ENCODE peak calls at places on chromosomes 5 and 9, in ten cellular contexts. One of them, this sample, is unnamed.

GRCh38 chr9:27535701-27536118 is 6.1 kb upstream of the MOB3B start:
- DNase-seq in transverse colon: no peak
- DNase-seq in psoas muscle: no peak
- DNase-seq in substantia nigra: peak
- DNase-seq in spleen: no peak
- DNase-seq in CD8-positive, alpha-beta memory T cell: no peak
- DNase-seq in CD8-positive, alpha-beta T cell: no peak
- DNase-seq in GM23338: peak
- DNase-seq in thoracic aorta: no peak
- DNase-seq in tibial artery: no peak
- DNase-seq in this sample: no peak

GRCh38 chr9:86079421-86080111 is 19.8 kb downstream of the GOLM1 start:
- DNase-seq in transverse colon: no peak
- DNase-seq in psoas muscle: no peak
- DNase-seq in substantia nigra: no peak
- DNase-seq in spleen: no peak
- DNase-seq in CD8-positive, alpha-beta memory T cell: no peak
- DNase-seq in CD8-positive, alpha-beta T cell: no peak
- DNase-seq in GM23338: no peak
- DNase-seq in thoracic aorta: no peak
- DNase-seq in tibial artery: no peak
- DNase-seq in this sample: no peak

GRCh38 chr5:137666109-137666850 is 69.6 kb downstream of the KLHL3 start:
- DNase-seq in transverse colon: no peak
- DNase-seq in psoas muscle: no peak
- DNase-seq in substantia nigra: no peak
- DNase-seq in spleen: no peak
- DNase-seq in CD8-positive, alpha-beta memory T cell: no peak
- DNase-seq in CD8-positive, alpha-beta T cell: peak
- DNase-seq in GM23338: no peak
- DNase-seq in thoracic aorta: no peak
- DNase-seq in tibial artery: no peak
- DNase-seq in this sample: peak

GRCh38 chr5:142017832-142018427 is 5.1 kb upstream of the GNPDA1 start:
- DNase-seq in transverse colon: no peak
- DNase-seq in psoas muscle: no peak
- DNase-seq in substantia nigra: no peak
- DNase-seq in spleen: no peak
- DNase-seq in CD8-positive, alpha-beta memory T cell: no peak
- DNase-seq in CD8-positive, alpha-beta T cell: no peak
- DNase-seq in GM23338: no peak
- DNase-seq in thoracic aorta: no peak
- DNase-seq in tibial artery: no peak
- DNase-seq in this sample: no peak

GRCh38 chr5:9313751-9314150 is 232.1 kb downstream of the SEMA5A start:
- DNase-seq in transverse colon: no peak
- DNase-seq in psoas muscle: no peak
- DNase-seq in substantia nigra: no peak
- DNase-seq in spleen: no peak
- DNase-seq in CD8-positive, alpha-beta memory T cell: no peak
- DNase-seq in CD8-positive, alpha-beta T cell: no peak
- DNase-seq in GM23338: peak
- DNase-seq in thoracic aorta: no peak
- DNase-seq in tibial artery: no peak
- DNase-seq in this sample: no peak

GRCh38 chr9:32899181-32899580 is 102.2 kb downstream of the APTX start:
- DNase-seq in transverse colon: no peak
- DNase-seq in psoas muscle: no peak
- DNase-seq in substantia nigra: no peak
- DNase-seq in spleen: no peak
- DNase-seq in CD8-positive, alpha-beta memory T cell: no peak
- DNase-seq in CD8-positive, alpha-beta T cell: no peak
- DNase-seq in GM23338: no peak
- DNase-seq in thoracic aorta: no peak
- DNase-seq in tibial artery: no peak
- DNase-seq in this sample: no peak

GRCh38 chr5:11527994-11528393 is 376.3 kb downstream of the CTNND2 start:
- DNase-seq in transverse colon: no peak
- DNase-seq in psoas muscle: no peak
- DNase-seq in substantia nigra: no peak
- DNase-seq in spleen: no peak
- DNase-seq in CD8-positive, alpha-beta memory T cell: no peak
- DNase-seq in CD8-positive, alpha-beta T cell: no peak
- DNase-seq in GM23338: no peak
- DNase-seq in thoracic aorta: no peak
- DNase-seq in tibial artery: no peak
- DNase-seq in this sample: no peak

GRCh38 chr5:127582723-127583370 is 65.4 kb downstream of the PRRC1 start:
- DNase-seq in transverse colon: no peak
- DNase-seq in psoas muscle: no peak
- DNase-seq in substantia nigra: no peak
- DNase-seq in spleen: no peak
- DNase-seq in CD8-positive, alpha-beta memory T cell: no peak
- DNase-seq in CD8-positive, alpha-beta T cell: no peak
- DNase-seq in GM23338: no peak
- DNase-seq in thoracic aorta: no peak
- DNase-seq in tibial artery: no peak
- DNase-seq in this sample: no peak

GRCh38 chr5:78785454-78785853 is 136.9 kb upstream of the LHFPL2 start:
- DNase-seq in transverse colon: no peak
- DNase-seq in psoas muscle: no peak
- DNase-seq in substantia nigra: no peak
- DNase-seq in spleen: no peak
- DNase-seq in CD8-positive, alpha-beta memory T cell: no peak
- DNase-seq in CD8-positive, alpha-beta T cell: no peak
- DNase-seq in GM23338: no peak
- DNase-seq in thoracic aorta: no peak
- DNase-seq in tibial artery: no peak
- DNase-seq in this sample: no peak

GRCh38 chr5:100787648-100788047 is 115.4 kb downstream of the ST8SIA4 start:
- DNase-seq in transverse colon: no peak
- DNase-seq in psoas muscle: no peak
- DNase-seq in substantia nigra: no peak
- DNase-seq in spleen: no peak
- DNase-seq in CD8-positive, alpha-beta memory T cell: no peak
- DNase-seq in CD8-positive, alpha-beta T cell: no peak
- DNase-seq in GM23338: no peak
- DNase-seq in thoracic aorta: no peak
- DNase-seq in tibial artery: no peak
- DNase-seq in this sample: no peak

GRCh38 chr9:77751341-77752091 is 103.4 kb upstream of the GNA14 start:
- DNase-seq in transverse colon: no peak
- DNase-seq in psoas muscle: no peak
- DNase-seq in substantia nigra: no peak
- DNase-seq in spleen: no peak
- DNase-seq in CD8-positive, alpha-beta memory T cell: no peak
- DNase-seq in CD8-positive, alpha-beta T cell: no peak
- DNase-seq in GM23338: peak
- DNase-seq in thoracic aorta: no peak
- DNase-seq in tibial artery: no peak
- DNase-seq in this sample: peak

GRCh38 chr5:139392324-139392677 is 2.6 kb upstream of the MZB1 start:
- DNase-seq in transverse colon: no peak
- DNase-seq in psoas muscle: no peak
- DNase-seq in substantia nigra: no peak
- DNase-seq in spleen: no peak
- DNase-seq in CD8-positive, alpha-beta memory T cell: no peak
- DNase-seq in CD8-positive, alpha-beta T cell: no peak
- DNase-seq in GM23338: no peak
- DNase-seq in thoracic aorta: no peak
- DNase-seq in tibial artery: no peak
- DNase-seq in this sample: no peak

GRCh38 chr5:134451618-134452505 is 40.2 kb upstream of the CDKN2AIPNL start:
- DNase-seq in transverse colon: peak
- DNase-seq in psoas muscle: peak
- DNase-seq in substantia nigra: no peak
- DNase-seq in spleen: peak
- DNase-seq in CD8-positive, alpha-beta memory T cell: no peak
- DNase-seq in CD8-positive, alpha-beta T cell: no peak
- DNase-seq in GM23338: no peak
- DNase-seq in thoracic aorta: no peak
- DNase-seq in tibial artery: peak
- DNase-seq in this sample: no peak

GRCh38 chr5:76690704-76691469 is 25.0 kb upstream of the F2R start:
- DNase-seq in transverse colon: peak
- DNase-seq in psoas muscle: no peak
- DNase-seq in substantia nigra: no peak
- DNase-seq in spleen: no peak
- DNase-seq in CD8-positive, alpha-beta memory T cell: no peak
- DNase-seq in CD8-positive, alpha-beta T cell: no peak
- DNase-seq in GM23338: no peak
- DNase-seq in thoracic aorta: no peak
- DNase-seq in tibial artery: no peak
- DNase-seq in this sample: no peak

GRCh38 chr9:112120471-112120925 is 54.6 kb downstream of the SUSD1 start:
- DNase-seq in transverse colon: no peak
- DNase-seq in psoas muscle: no peak
- DNase-seq in substantia nigra: no peak
- DNase-seq in spleen: no peak
- DNase-seq in CD8-positive, alpha-beta memory T cell: no peak
- DNase-seq in CD8-positive, alpha-beta T cell: no peak
- DNase-seq in GM23338: peak
- DNase-seq in thoracic aorta: no peak
- DNase-seq in tibial artery: no peak
- DNase-seq in this sample: no peak
- H3K27ac ChIP-seq in transverse colon: peak
- H3K27ac ChIP-seq in psoas muscle: no peak
- H3K27ac ChIP-seq in substantia nigra: no peak
- H3K27ac ChIP-seq in spleen: no peak
- H3K27ac ChIP-seq in CD8-positive, alpha-beta memory T cell: no peak
- H3K27ac ChIP-seq in CD8-positive, alpha-beta T cell: no peak
- H3K27ac ChIP-seq in GM23338: no peak
- H3K27ac ChIP-seq in thoracic aorta: no peak
- H3K27ac ChIP-seq in tibial artery: no peak
- H3K27ac ChIP-seq in this sample: no peak

DNA sequence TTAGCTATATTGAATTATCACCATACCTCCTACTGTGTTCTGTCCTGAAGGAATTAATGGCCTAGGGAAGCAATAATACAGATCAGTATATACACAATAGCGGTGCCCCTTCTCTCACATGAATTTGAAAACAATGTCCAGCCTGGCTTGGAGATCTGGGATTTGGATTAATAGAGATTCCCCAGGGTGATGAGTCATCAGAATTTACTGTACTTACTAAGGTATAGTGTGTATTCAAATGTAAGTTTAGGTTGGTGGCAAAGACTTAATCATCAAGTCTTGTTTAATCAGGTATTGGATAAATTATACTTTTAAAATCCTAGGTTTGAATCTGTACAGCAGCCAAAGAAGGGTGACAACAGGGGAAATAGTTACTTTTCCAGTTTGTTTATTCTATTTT is 121.5 kb downstream of the FEM1C start:
- DNase-seq in transverse colon: no peak
- DNase-seq in psoas muscle: no peak
- DNase-seq in substantia nigra: no peak
- DNase-seq in spleen: no peak
- DNase-seq in CD8-positive, alpha-beta memory T cell: no peak
- DNase-seq in CD8-positive, alpha-beta T cell: no peak
- DNase-seq in GM23338: no peak
- DNase-seq in thoracic aorta: no peak
- DNase-seq in tibial artery: no peak
- DNase-seq in this sample: no peak
- H3K27ac ChIP-seq in transverse colon: peak
- H3K27ac ChIP-seq in psoas muscle: peak
- H3K27ac ChIP-seq in substantia nigra: no peak
- H3K27ac ChIP-seq in spleen: no peak
- H3K27ac ChIP-seq in CD8-positive, alpha-beta memory T cell: no peak
- H3K27ac ChIP-seq in CD8-positive, alpha-beta T cell: no peak
- H3K27ac ChIP-seq in GM23338: no peak
- H3K27ac ChIP-seq in thoracic aorta: no peak
- H3K27ac ChIP-seq in tibial artery: peak
- H3K27ac ChIP-seq in this sample: no peak

DNA sequence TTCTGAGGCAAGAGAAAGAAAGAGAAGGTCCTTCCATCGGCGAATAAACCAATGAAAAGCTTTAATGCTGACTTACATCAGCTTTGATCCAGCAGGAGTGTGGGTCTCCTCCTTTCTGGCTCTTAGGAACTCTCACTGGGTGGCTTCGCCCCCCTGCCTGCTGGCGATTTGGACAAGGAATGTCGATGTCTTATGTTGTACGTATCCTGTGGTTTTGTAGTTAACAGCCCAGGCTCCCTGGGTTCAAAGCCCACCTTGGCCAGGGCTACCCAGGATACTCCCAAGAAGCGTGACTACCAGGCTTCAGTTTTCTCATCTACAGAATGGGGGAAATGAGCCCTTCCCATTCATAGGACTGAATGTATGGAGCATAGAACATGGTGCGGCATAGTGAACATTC is 124.2 kb downstream of the ROR2 start:
- DNase-seq in transverse colon: no peak
- DNase-seq in psoas muscle: no peak
- DNase-seq in substantia nigra: no peak
- DNase-seq in spleen: no peak
- DNase-seq in CD8-positive, alpha-beta memory T cell: no peak
- DNase-seq in CD8-positive, alpha-beta T cell: no peak
- DNase-seq in GM23338: no peak
- DNase-seq in thoracic aorta: no peak
- DNase-seq in tibial artery: no peak
- DNase-seq in this sample: no peak
- H3K27ac ChIP-seq in transverse colon: peak
- H3K27ac ChIP-seq in psoas muscle: no peak
- H3K27ac ChIP-seq in substantia nigra: no peak
- H3K27ac ChIP-seq in spleen: no peak
- H3K27ac ChIP-seq in CD8-positive, alpha-beta memory T cell: no peak
- H3K27ac ChIP-seq in CD8-positive, alpha-beta T cell: no peak
- H3K27ac ChIP-seq in GM23338: no peak
- H3K27ac ChIP-seq in thoracic aorta: no peak
- H3K27ac ChIP-seq in tibial artery: no peak
- H3K27ac ChIP-seq in this sample: no peak

GRCh38 chr9:100426532-100427365 is at the start of gene MSANTD3:
- DNase-seq in transverse colon: peak
- DNase-seq in psoas muscle: peak
- DNase-seq in substantia nigra: peak
- DNase-seq in spleen: peak
- DNase-seq in CD8-positive, alpha-beta memory T cell: peak
- DNase-seq in CD8-positive, alpha-beta T cell: peak
- DNase-seq in GM23338: peak
- DNase-seq in thoracic aorta: no peak
- DNase-seq in tibial artery: peak
- DNase-seq in this sample: peak

GRCh38 chr9:100427366-100428263 is 672 bp downstream of the MSANTD3 start:
- DNase-seq in transverse colon: peak
- DNase-seq in psoas muscle: peak
- DNase-seq in substantia nigra: no peak
- DNase-seq in spleen: no peak
- DNase-seq in CD8-positive, alpha-beta memory T cell: no peak
- DNase-seq in CD8-positive, alpha-beta T cell: peak
- DNase-seq in GM23338: peak
- DNase-seq in thoracic aorta: peak
- DNase-seq in tibial artery: peak
- DNase-seq in this sample: peak

GRCh38 chr9:100428871-100429654 is 2.1 kb downstream of the MSANTD3 start:
- DNase-seq in transverse colon: no peak
- DNase-seq in psoas muscle: no peak
- DNase-seq in substantia nigra: no peak
- DNase-seq in spleen: no peak
- DNase-seq in CD8-positive, alpha-beta memory T cell: no peak
- DNase-seq in CD8-positive, alpha-beta T cell: no peak
- DNase-seq in GM23338: no peak
- DNase-seq in thoracic aorta: no peak
- DNase-seq in tibial artery: no peak
- DNase-seq in this sample: no peak

GRCh38 chr9:100426194-100426531 is 780 bp upstream of the MSANTD3 start:
- DNase-seq in transverse colon: no peak
- DNase-seq in psoas muscle: no peak
- DNase-seq in substantia nigra: no peak
- DNase-seq in spleen: no peak
- DNase-seq in CD8-positive, alpha-beta memory T cell: no peak
- DNase-seq in CD8-positive, alpha-beta T cell: no peak
- DNase-seq in GM23338: no peak
- DNase-seq in thoracic aorta: no peak
- DNase-seq in tibial artery: no peak
- DNase-seq in this sample: no peak

GRCh38 chr9:100425758-100426157 is 1.2 kb upstream of the MSANTD3 start:
- DNase-seq in transverse colon: no peak
- DNase-seq in psoas muscle: no peak
- DNase-seq in substantia nigra: no peak
- DNase-seq in spleen: no peak
- DNase-seq in CD8-positive, alpha-beta memory T cell: no peak
- DNase-seq in CD8-positive, alpha-beta T cell: no peak
- DNase-seq in GM23338: no peak
- DNase-seq in thoracic aorta: no peak
- DNase-seq in tibial artery: no peak
- DNase-seq in this sample: no peak
- H3K27ac ChIP-seq in transverse colon: peak
- H3K27ac ChIP-seq in psoas muscle: peak
- H3K27ac ChIP-seq in substantia nigra: no peak
- H3K27ac ChIP-seq in spleen: no peak
- H3K27ac ChIP-seq in CD8-positive, alpha-beta memory T cell: no peak
- H3K27ac ChIP-seq in CD8-positive, alpha-beta T cell: no peak
- H3K27ac ChIP-seq in GM23338: no peak
- H3K27ac ChIP-seq in thoracic aorta: peak
- H3K27ac ChIP-seq in tibial artery: peak
- H3K27ac ChIP-seq in this sample: no peak